ENCODE peak calls at places on chromosomes 16 and 17, in eight cellular contexts. Q, F, R, I, P, L, K and H are unnamed samples. For H3K9me3, the result is how much of the 10 kb centered on the place peaks cover.

GRCh38 chr17:45218895-45219661 is 2.6 kb upstream of the FMNL1 start:
- DNase-seq in R (peak), K (peak), Q (peak), P (no peak), L (peak), I (peak), F (no peak), H (peak)

GRCh38 chr17:81517009-81517338 is 4.4 kb upstream of the ACTG1 start:
- DNase-seq in I (no peak), P (no peak), F (no peak), R (no peak), Q (no peak), K (no peak), L (no peak), H (no peak)

GRCh38 chr16:29868396-29868795 is 5.4 kb upstream of the CDIPT start:
- DNase-seq in K (no peak), P (no peak), I (no peak), L (no peak), Q (no peak), R (no peak), F (no peak), H (no peak)

GRCh38 chr17:18087610-18088491 is at the start of gene DRG2:
- DNase-seq in Q (peak), K (peak), R (peak), F (peak), L (peak), P (peak), I (peak), H (peak)

GRCh38 chr17:64519601-64520000 is 12.8 kb downstream of the CEP95 start:
- DNase-seq in I (no peak), K (no peak), L (no peak), P (no peak), Q (no peak), R (no peak), F (no peak), H (no peak)

GRCh38 chr17:76994237-76994637 is 126.0 kb downstream of the MGAT5B start:
- DNase-seq in Q (no peak), P (no peak), K (no peak), F (no peak), L (no peak), R (no peak), I (no peak), H (no peak)

GRCh38 chr16:62225675-62226074 is 189.4 kb upstream of the CDH8 start:
- DNase-seq in I (peak), R (peak), P (peak), L (peak), K (peak), Q (no peak), F (peak), H (no peak)

GRCh38 chr16:81997738-81998137 is 13.5 kb downstream of the SDR42E1 start:
- DNase-seq in P (no peak), R (no peak), I (peak), L (no peak), K (no peak), Q (no peak), F (no peak), H (peak)

GRCh38 chr16:2535644-2536021 is 2.2 kb upstream of the PDPK1 start:
- DNase-seq in P (no peak), K (no peak), L (no peak), F (no peak), R (no peak), Q (no peak), I (no peak), H (no peak)

GRCh38 chr17:39673335-39674081 is 5.3 kb downstream of the PNMT start:
- DNase-seq in R (no peak), I (no peak), L (no peak), Q (no peak), K (no peak), F (no peak), P (no peak), H (no peak)

DNA sequence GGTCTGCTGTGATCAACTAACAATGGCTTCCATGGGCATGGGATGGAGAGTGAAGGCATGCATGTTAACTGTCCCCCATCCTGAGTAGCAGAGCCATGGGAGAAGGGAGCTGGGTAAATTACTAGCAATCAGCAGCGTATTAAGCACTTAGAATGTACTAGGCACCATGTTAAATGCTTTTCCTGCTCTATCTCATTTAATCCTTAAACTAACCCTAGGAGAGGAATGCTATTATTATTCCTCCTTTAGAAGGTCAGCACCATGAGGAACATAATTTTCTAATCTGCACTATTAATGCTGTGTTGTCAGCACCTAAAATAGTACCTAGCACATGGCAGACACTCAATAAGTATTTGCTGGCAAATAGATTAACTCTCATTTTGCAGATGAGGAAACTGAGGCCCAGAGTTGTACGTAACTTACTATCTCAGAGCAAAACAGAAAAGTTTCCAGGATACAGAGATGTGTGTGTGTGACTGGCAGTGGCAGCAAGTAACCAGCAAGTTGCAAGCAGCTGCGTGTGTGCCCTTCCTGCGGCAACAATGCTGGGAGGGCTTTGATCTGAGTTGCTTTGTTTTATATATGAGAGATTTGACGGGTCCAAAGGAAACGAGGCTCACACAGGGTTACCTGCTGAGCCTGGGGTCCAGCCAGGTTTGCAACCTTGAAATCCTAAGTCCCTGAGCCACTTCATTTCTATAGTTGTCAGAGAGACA is 6.5 kb upstream of the KLHL36 start:
- DNase-seq in L (no peak), Q (no peak), R (no peak), F (no peak), K (no peak), P (no peak), I (no peak), H (no peak)
- H3K9ac ChIP-seq in L (peak), Q (no peak), R (no peak), F (peak), K (no peak), P (no peak), I (no peak), H (no peak)

DNA sequence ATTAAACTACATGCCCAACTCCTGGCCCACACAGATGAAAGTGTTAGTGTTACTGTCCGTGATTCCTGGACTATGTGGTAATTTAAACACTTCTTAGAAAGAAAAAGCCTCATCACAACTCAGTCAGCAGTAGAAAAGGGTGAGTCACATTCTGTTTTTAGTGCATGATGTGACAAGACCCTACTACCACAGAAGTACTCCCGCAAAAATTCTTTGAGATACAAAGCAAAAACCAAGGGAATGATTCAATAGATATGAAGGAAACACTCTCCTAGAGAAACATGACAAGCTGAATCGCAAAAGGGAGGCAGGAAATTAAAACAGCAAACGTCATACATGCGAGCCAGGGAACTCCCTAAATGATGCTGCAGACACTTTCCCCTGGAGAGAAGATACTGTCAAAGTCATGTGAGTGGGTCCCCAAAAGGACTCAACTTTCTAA is 14.4 kb downstream of the SNN start:
- DNase-seq in L (no peak), F (no peak), R (no peak), I (no peak), Q (no peak), P (no peak), K (no peak), H (no peak)
- H3K9me3 ChIP-seq in L (under half), F (under half), R (under half), I (under half), Q (under half), P (under half), K (under half), H (under half)

DNA sequence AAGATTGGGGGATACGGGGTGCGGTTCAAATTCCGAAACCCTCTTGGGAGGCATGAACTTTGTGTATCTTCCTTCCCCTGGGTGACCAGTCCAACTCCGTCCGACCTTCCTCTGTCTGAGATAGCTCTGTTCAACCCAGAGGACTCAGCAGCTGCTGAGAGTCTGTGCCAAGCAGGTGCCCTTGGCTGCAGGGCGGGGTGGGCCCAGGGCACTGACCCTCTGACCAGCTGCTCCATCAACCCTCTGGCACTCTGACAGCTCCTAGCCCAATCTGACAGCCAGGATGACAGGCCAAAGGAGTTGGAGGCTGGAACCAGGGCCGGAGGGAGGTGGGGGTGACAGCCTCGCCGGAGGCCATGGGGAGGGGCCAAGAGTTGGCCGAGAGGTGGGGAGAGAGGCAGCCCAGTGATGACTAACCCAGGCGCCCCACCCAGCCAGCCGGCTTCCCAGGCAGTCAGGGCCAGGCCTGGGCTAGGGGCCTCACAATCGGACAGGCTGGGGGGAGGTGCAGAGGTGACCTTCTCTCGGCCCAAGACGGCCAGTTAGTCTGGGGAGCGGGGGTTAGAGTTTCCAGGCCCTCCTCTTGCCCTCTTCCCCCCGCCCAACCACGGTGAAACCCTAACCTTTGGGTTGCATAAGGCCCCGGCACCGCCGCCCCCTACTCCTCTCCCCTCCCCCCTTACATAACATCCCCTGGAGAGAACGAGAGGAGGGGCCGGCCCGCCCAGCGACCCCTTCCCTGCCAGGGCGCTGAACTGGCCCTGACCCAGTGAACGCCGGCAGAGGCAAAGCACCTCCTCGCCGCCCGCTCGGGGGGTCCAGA is 5.0 kb upstream of the TLCD2 start:
- DNase-seq in F (no peak), K (peak), Q (peak), I (peak), L (peak), P (no peak), R (no peak), H (peak)
- TF ChIP-seq POLR2AphosphoS5 in F (no peak), K (peak), Q (peak), I (no peak), L (peak), P (no peak), R (no peak), H (peak)

GRCh38 chr17:78971764-78972506 is 7.8 kb downstream of the LGALS3BP start:
- DNase-seq in K (no peak), P (no peak), I (no peak), Q (no peak), L (peak), F (no peak), R (no peak), H (no peak)

GRCh38 chr17:78973196-78973595 is 6.5 kb downstream of the LGALS3BP start:
- DNase-seq in L (peak), K (no peak), P (no peak), I (no peak), Q (no peak), R (no peak), F (no peak), H (no peak)

GRCh38 chr17:78970834-78971763 is 8.6 kb downstream of the LGALS3BP start:
- DNase-seq in F (no peak), I (peak), Q (peak), L (peak), K (peak), P (peak), R (no peak), H (peak)

GRCh38 chr17:78973792-78974520 is 5.8 kb downstream of the LGALS3BP start:
- DNase-seq in L (peak), I (no peak), R (no peak), P (no peak), Q (no peak), F (no peak), K (no peak), H (no peak)

GRCh38 chr17:78972507-78973105 is 7.1 kb downstream of the LGALS3BP start:
- DNase-seq in K (no peak), Q (no peak), R (no peak), P (no peak), I (no peak), F (no peak), L (peak), H (no peak)
- H3K9ac ChIP-seq in K (no peak), Q (no peak), R (no peak), P (no peak), I (no peak), F (no peak), L (no peak), H (no peak)

DNA sequence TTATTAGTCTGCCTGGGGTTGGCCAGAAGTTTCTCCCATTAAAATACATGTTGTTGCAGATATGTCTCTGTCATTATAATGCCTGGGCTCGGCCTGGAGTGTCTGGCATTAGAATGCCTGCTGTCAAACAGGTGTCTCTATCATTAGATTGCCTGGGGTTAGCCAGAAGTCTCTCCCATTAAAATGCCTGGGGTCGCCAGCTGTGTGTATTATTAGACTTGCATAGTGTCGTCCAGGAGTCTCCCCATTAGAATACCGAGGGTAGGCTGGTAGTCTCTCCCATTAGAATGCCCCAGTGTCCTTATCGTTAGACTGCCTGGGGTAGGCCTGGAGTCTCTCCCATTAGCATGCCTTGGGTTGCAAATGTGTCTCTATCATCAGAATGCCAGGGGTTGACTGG is 2270.8 kb downstream of the TP53TG3F start:
- DNase-seq in I (no peak), F (no peak), R (no peak), K (no peak), Q (no peak), P (no peak), L (no peak), H (no peak)
- H3K9me3 ChIP-seq in I (half or more), F (under half), R (under half), K (under half), Q (under half), P (half or more), L (under half), H (under half)

DNA sequence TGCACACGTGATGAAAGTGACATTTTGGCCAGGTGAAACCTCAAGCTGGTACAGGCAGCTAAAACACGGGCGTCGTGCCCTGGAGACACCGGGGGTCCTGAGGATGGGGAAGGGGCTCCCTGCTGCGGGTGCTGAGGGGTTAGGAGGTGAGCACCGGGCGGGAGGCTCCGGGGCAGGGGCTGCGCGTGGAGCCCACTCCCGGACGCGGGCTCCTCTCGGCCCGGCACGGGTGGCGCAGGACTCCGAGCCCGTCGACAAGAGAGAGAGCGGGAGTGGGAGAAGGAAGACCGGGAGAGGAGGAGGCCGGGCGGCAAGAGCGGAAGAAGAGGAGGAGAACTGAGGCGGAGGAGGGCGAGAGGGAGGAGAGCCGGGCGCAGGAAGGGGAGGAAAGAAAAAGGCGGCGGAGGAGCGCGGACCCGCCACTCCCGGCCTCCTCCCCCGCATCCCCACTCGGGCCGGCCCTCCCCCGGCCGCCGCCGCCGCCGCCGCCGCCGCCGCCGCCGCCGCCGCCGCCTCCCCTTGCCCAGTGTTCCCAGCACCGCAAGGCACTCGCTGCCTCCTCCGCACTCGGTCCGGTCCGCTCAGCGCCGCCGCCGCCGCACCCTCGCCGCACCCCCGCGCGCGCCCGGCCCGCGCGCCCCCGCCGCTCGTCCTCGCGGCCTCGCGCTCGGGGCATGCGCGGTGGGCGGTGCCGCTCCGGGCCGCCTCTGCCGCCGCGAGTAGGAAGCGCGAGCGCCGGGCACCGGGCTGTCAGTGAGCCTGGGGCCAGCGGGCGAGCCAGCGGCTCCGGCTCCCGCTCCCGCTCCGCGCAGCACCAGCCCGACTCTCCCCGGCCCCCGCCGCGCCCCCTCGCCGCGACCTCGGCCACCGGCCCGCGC is at the start of gene PRKCA:
- DNase-seq in P (no peak), F (no peak), L (peak), K (peak), R (no peak), I (peak), Q (peak), H (peak)
- TF ChIP-seq POLR2AphosphoS5 in P (no peak), F (no peak), L (peak), K (peak), R (no peak), I (peak), Q (peak), H (peak)